ENCODE peak calls at places on chromosomes 2 and 18, in four cellular contexts. F, H, M and D are unnamed samples.

GRCh38 chr2:168697668-168698121 is 104.7 kb upstream of the NOSTRIN start:
- DNase-seq in F (no peak), M (no peak), H (no peak), D (no peak)

GRCh38 chr2:152396763-152397162 is 61.8 kb downstream of the FMNL2 start:
- DNase-seq in M (no peak), H (no peak), F (no peak), D (no peak)

GRCh38 chr18:13011719-13012118 is 20.6 kb downstream of the CEP192 start:
- DNase-seq in H (no peak), F (no peak), M (no peak), D (no peak)

GRCh38 chr2:161134547-161135518 is 25.4 kb upstream of the TANK start:
- DNase-seq in H (peak; percentile 56), M (peak; percentile 66), F (no peak), D (no peak)

GRCh38 chr2:18834341-18834740 is 245.0 kb upstream of the NT5C1B start:
- DNase-seq in H (no peak), M (no peak), F (no peak), D (no peak)

GRCh38 chr18:55228191-55228590 is 268.9 kb upstream of the CCDC68 start:
- DNase-seq in M (no peak), F (no peak), H (no peak), D (no peak)

GRCh38 chr2:46073540-46074018 is 223.6 kb upstream of the EPAS1 start:
- DNase-seq in F (no peak), H (peak; percentile 44), M (peak; percentile 39), D (peak; percentile 48)

GRCh38 chr2:73403237-73403636 is 17.6 kb downstream of the ALMS1 start:
- DNase-seq in M (no peak), H (no peak), F (no peak), D (no peak)

GRCh38 chr2:14831458-14831857 is 198.9 kb downstream of the LRATD1 start:
- DNase-seq in F (no peak), M (no peak), H (no peak), D (no peak)

GRCh38 chr2:151637284-151637781 is 96.9 kb downstream of the NEB start:
- DNase-seq in M (no peak), H (no peak), F (no peak), D (no peak)

GRCh38 chr2:128775401-128776285 is 457.0 kb upstream of the HS6ST1 start:
- DNase-seq in F (no peak), H (no peak), M (no peak), D (no peak)

GRCh38 chr2:147927053-147927588 is 82.3 kb downstream of the ACVR2A start:
- DNase-seq in F (no peak), H (no peak), M (peak; percentile 99), D (no peak)

GRCh38 chr2:138267161-138267901 is 234.2 kb upstream of the SPOPL start:
- DNase-seq in M (no peak), F (no peak), H (no peak), D (no peak)

GRCh38 chr2:218218409-218219185 is 1.6 kb downstream of the ARPC2 start:
- DNase-seq in H (no peak), M (no peak), F (no peak), D (no peak)

GRCh38 chr2:200380833-200381542 is 74.5 kb downstream of the SPATS2L start:
- DNase-seq in F (peak; percentile 53), M (no peak), H (no peak), D (no peak)

GRCh38 chr2:162317910-162318279 is 589 bp downstream of the IFIH1 start:
- DNase-seq in M (no peak), H (no peak), F (peak; percentile 4), D (no peak)

GRCh38 chr2:63872571-63873328 is 31.1 kb downstream of the UGP2 start:
- DNase-seq in H (no peak), F (no peak), M (no peak), D (no peak)
- TF ChIP-seq POLR2AphosphoS5 in H (no peak), F (no peak), M (no peak), D (no peak)

DNA sequence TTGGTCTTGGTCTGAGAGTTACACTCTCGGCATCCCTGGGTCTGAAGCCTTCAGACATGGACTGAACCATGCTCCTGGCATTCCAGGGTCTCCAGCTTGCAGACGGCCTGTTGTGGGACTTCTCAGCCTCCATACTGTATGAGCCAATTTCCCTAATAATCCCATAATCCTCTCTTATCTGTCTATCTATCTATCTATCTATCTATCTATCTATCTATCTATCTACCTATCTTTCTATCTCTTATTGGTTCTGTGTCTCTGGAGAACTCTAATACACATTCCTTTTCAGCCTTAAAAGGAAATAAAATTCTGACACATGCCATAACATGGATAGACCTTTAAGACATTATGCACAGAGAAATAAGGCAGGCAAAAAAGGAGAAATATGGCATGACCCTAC is 24.4 kb downstream of the SLC39A6 start:
- DNase-seq in M (no peak), F (no peak), H (no peak), D (no peak)
- TF ChIP-seq TCF7L2 in M (no peak), F (no peak), H (no peak), D (no peak)

GRCh38 chr2:100616841-100617390 is 54.1 kb downstream of the PDCL3 start:
- DNase-seq in H (no peak), F (no peak), M (no peak), D (no peak)
- H3K4me3 ChIP-seq in H (no peak overlapping the region), F (no peak overlapping the region), M (no peak overlapping the region), D (no peak overlapping the region)

GRCh38 chr2:96248624-96249023 is 17.2 kb downstream of the TMEM127 start:
- DNase-seq in F (no peak), M (no peak), H (no peak), D (no peak)
- TF ChIP-seq POLR2AphosphoS5 in F (no peak), M (no peak), H (no peak), D (no peak)

DNA sequence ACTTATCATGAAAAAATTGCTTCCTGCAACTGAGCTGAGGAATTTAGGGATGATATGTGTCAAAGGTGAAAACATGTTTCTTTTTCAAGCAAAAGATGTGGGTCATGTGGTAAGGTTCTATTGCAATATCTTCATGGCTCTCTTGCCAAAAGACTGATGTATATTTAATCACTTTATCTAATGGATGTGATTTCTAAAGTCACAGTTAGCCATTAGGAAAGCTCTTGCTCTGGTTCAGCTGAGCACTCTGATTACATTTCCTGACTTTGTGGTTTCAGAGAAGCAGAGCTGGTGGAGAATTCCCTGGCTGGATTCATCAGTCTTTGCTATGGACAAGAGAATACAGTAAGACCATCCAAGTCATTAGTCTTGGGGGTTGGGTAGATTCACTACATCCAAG is 24.4 kb downstream of the SCN9A start:
- DNase-seq in F (no peak), M (no peak), H (no peak), D (no peak)
- TF ChIP-seq TCF7L2 in F (no peak), M (no peak), H (no peak), D (no peak)

GRCh38 chr2:62466501-62466854 is 39.5 kb downstream of the TMEM17 start:
- DNase-seq in F (no peak), M (no peak), H (no peak), D (no peak)

GRCh38 chr2:62464608-62465007 is 41.4 kb downstream of the TMEM17 start:
- DNase-seq in F (no peak), M (no peak), H (no peak), D (no peak)

GRCh38 chr2:62465039-62465740 is 40.8 kb downstream of the TMEM17 start:
- DNase-seq in M (no peak), H (no peak), F (no peak), D (no peak)

GRCh38 chr2:62467100-62467474 is 38.9 kb downstream of the TMEM17 start:
- DNase-seq in H (no peak), F (no peak), M (peak; percentile 58), D (no peak)

GRCh38 chr2:62465741-62466500 is 40.1 kb downstream of the TMEM17 start:
- DNase-seq in M (no peak), F (no peak), H (no peak), D (no peak)
- H3K4me3 ChIP-seq in M (no peak overlapping the region), F (no peak overlapping the region), H (no peak overlapping the region), D (no peak overlapping the region)

GRCh38 chr18:9868857-9869712 is 16.7 kb upstream of the TXNDC2 start:
- DNase-seq in F (no peak), M (no peak), H (no peak), D (no peak)

GRCh38 chr18:9871244-9871746 is 14.5 kb upstream of the TXNDC2 start:
- DNase-seq in M (no peak), F (no peak), H (no peak), D (no peak)

GRCh38 chr18:9867454-9867732 is 18.4 kb upstream of the TXNDC2 start:
- DNase-seq in F (no peak), H (no peak), M (no peak), D (no peak)

GRCh38 chr18:9870431-9871023 is 15.2 kb upstream of the TXNDC2 start:
- DNase-seq in F (peak; percentile 47), M (no peak), H (no peak), D (no peak)

GRCh38 chr18:9869713-9870430 is 15.9 kb upstream of the TXNDC2 start:
- DNase-seq in M (peak; percentile 95), F (peak; percentile 94), H (peak; percentile 93), D (peak; percentile 7)
- TF ChIP-seq POLR2AphosphoS5 in M (no peak), F (peak; percentile 54), H (peak; percentile 66), D (no peak)

GRCh38 chr2:105248316-105249070 is 7.0 kb downstream of the GPR45 start:
- DNase-seq in M (no peak), F (peak; percentile 40), H (no peak), D (no peak)
- TF ChIP-seq TCF7L2 in M (no peak), F (no peak), H (no peak), D (no peak)